ENCODE peak calls at places on chromosomes 16 and 17, in nine cellular contexts. G is thoracic aorta; L is uterus; O is psoas muscle; D is mammary epithelial cell; R is mucosa of descending colon; Z is BE2C; Q is CD8-positive, alpha-beta T cell; E is esophagus squamous epithelium. Y is an unnamed sample.

GRCh38 chr16:56732366-56732765 is 2.4 kb downstream of the NUP93 start:
- DNase-seq in G (no peak), L (no peak), O (no peak), D (no peak), R (no peak), Z (no peak), Q (no peak), E (no peak), Y (no peak)

GRCh38 chr16:58306327-58306726 is 11.5 kb upstream of the PRSS54 start:
- DNase-seq in G (no peak), L (no peak), O (no peak), D (peak), R (no peak), Z (peak), Q (peak), E (no peak), Y (no peak)

GRCh38 chr16:30902070-30902972 is 5.9 kb downstream of the CTF1 start:
- DNase-seq in G (no peak), L (no peak), O (peak), D (peak), R (peak), Z (peak), Q (peak), E (no peak), Y (no peak)

GRCh38 chr16:69223882-69224281 is 36.9 kb downstream of the SNTB2 start:
- DNase-seq in G (no peak), L (no peak), O (no peak), D (peak), R (no peak), Z (no peak), Q (no peak), E (no peak), Y (no peak)

GRCh38 chr16:47204736-47205499 is 61.2 kb upstream of the NETO2 start:
- DNase-seq in G (no peak), L (no peak), O (no peak), D (no peak), R (no peak), Z (no peak), Q (no peak), E (no peak), Y (no peak)

GRCh38 chr17:47218896-47219430 is 9.8 kb downstream of the MYL4 start:
- DNase-seq in G (no peak), L (no peak), O (no peak), D (no peak), R (no peak), Z (peak), Q (no peak), E (no peak), Y (no peak)

GRCh38 chr16:843771-844170 is 43.2 kb upstream of the GNG13 start:
- DNase-seq in G (no peak), L (no peak), O (no peak), D (no peak), R (peak), Z (no peak), Q (no peak), E (no peak), Y (no peak)

GRCh38 chr17:70375813-70376448 is 206.6 kb downstream of the KCNJ2 start:
- DNase-seq in G (no peak), L (no peak), O (no peak), D (no peak), R (no peak), Z (no peak), Q (no peak), E (no peak), Y (no peak)

GRCh38 chr17:1597861-1598342 is 30.7 kb downstream of the SLC43A2 start:
- DNase-seq in G (no peak), L (no peak), O (no peak), D (peak), R (no peak), Z (no peak), Q (no peak), E (no peak), Y (no peak)

GRCh38 chr16:56382901-56383355 is 42.4 kb downstream of the AMFR start:
- DNase-seq in G (no peak), L (no peak), O (no peak), D (peak), R (no peak), Z (no peak), Q (no peak), E (no peak), Y (no peak)

GRCh38 chr17:17175917-17176316 is 30.2 kb downstream of the PLD6 start:
- DNase-seq in G (no peak), L (no peak), O (no peak), D (no peak), R (no peak), Z (no peak), Q (no peak), E (no peak), Y (no peak)

GRCh38 chr16:57185446-57185944 is 344 bp downstream of the PSME3IP1 start:
- DNase-seq in G (peak), L (peak), O (peak), D (peak), R (peak), Z (peak), Q (no peak), E (no peak), Y (peak)

GRCh38 chr16:27405546-27406451 is 3.8 kb downstream of the IL21R start:
- DNase-seq in G (no peak), L (no peak), O (no peak), D (no peak), R (no peak), Z (no peak), Q (no peak), E (no peak), Y (peak)

GRCh38 chr17:30388321-30389179 is 9.8 kb downstream of the CPD start:
- DNase-seq in G (no peak), L (no peak), O (no peak), D (no peak), R (no peak), Z (peak), Q (no peak), E (no peak), Y (no peak)

GRCh38 chr17:79070266-79070880 is 4.3 kb upstream of the ENGASE start:
- DNase-seq in G (no peak), L (no peak), O (no peak), D (no peak), R (peak), Z (no peak), Q (no peak), E (no peak), Y (no peak)

GRCh38 chr16:74871608-74872007 is 97.0 kb upstream of the FA2H start:
- DNase-seq in G (no peak), L (no peak), O (no peak), D (no peak), R (no peak), Z (no peak), Q (no peak), E (no peak), Y (no peak)

GRCh38 chr17:199806-200603 is 18.6 kb upstream of the DOC2B start:
- DNase-seq in G (no peak), L (peak), O (no peak), D (peak), R (no peak), Z (no peak), Q (no peak), E (no peak), Y (no peak)

GRCh38 chr17:35171834-35172233 is 22.4 kb downstream of the SLC35G3 start:
- DNase-seq in G (no peak), L (no peak), O (no peak), D (peak), R (no peak), Z (no peak), Q (no peak), E (no peak), Y (no peak)

GRCh38 chr16:12341423-12341822 is 364.9 kb downstream of the SNX29 start:
- DNase-seq in G (no peak), L (no peak), O (no peak), D (peak), R (no peak), Z (no peak), Q (no peak), E (no peak), Y (no peak)

GRCh38 chr17:81328489-81328888 is 33.4 kb upstream of the SLC38A10 start:
- DNase-seq in G (no peak), L (no peak), O (peak), D (no peak), R (no peak), Z (no peak), Q (no peak), E (no peak), Y (no peak)

GRCh38 chr17:19728114-19728495 is 11.7 kb upstream of the SLC47A2 start:
- DNase-seq in G (peak), L (peak), O (peak), D (peak), R (peak), Z (peak), Q (no peak), E (no peak), Y (peak)

GRCh38 chr16:28502290-28502689 is 4.3 kb downstream of the IL27 start:
- DNase-seq in G (no peak), L (no peak), O (no peak), D (no peak), R (no peak), Z (no peak), Q (no peak), E (no peak), Y (no peak)

GRCh38 chr16:89404561-89404960 is 85.8 kb downstream of the ANKRD11 start:
- DNase-seq in G (no peak), L (no peak), O (no peak), D (peak), R (no peak), Z (no peak), Q (no peak), E (no peak), Y (no peak)

GRCh38 chr17:39665642-39666221 is 583 bp downstream of the TCAP start:
- DNase-seq in G (no peak), L (no peak), O (peak), D (no peak), R (peak), Z (peak), Q (no peak), E (no peak), Y (no peak)

GRCh38 chr17:2053380-2054261 is 1.3 kb upstream of the HIC1 start:
- DNase-seq in G (no peak), L (peak), O (peak), D (peak), R (peak), Z (peak), Q (peak), E (no peak), Y (no peak)

GRCh38 chr17:63222655-63223054 is 223.5 kb downstream of the CYB561 start:
- DNase-seq in G (no peak), L (no peak), O (no peak), D (peak), R (no peak), Z (peak), Q (no peak), E (no peak), Y (no peak)

GRCh38 chr17:80761421-80761871 is 216.8 kb downstream of the RPTOR start:
- DNase-seq in G (no peak), L (no peak), O (no peak), D (peak), R (no peak), Z (no peak), Q (peak), E (no peak), Y (no peak)

GRCh38 chr17:76176701-76177574 is 35.9 kb upstream of the FOXJ1 start:
- DNase-seq in G (no peak), L (no peak), O (no peak), D (no peak), R (no peak), Z (no peak), Q (no peak), E (no peak), Y (no peak)

GRCh38 chr16:77359065-77359502 is 75.8 kb downstream of the ADAMTS18 start:
- DNase-seq in G (no peak), L (no peak), O (no peak), D (peak), R (no peak), Z (no peak), Q (no peak), E (no peak), Y (no peak)

GRCh38 chr16:58001781-58002410 is 689 bp downstream of the USB1 start:
- DNase-seq in G (no peak), L (no peak), O (no peak), D (peak), R (no peak), Z (no peak), Q (no peak), E (no peak), Y (no peak)

GRCh38 chr17:40458001-40458791 is 14.9 kb downstream of the IGFBP4 start:
- DNase-seq in G (no peak), L (peak), O (no peak), D (no peak), R (no peak), Z (peak), Q (no peak), E (no peak), Y (no peak)

GRCh38 chr17:73285916-73286862 is 24.5 kb upstream of the CPSF4L start:
- DNase-seq in G (no peak), L (no peak), O (no peak), D (no peak), R (no peak), Z (no peak), Q (no peak), E (no peak), Y (no peak)

GRCh38 chr17:41523787-41524186 is 4.3 kb downstream of the KRT19 start:
- DNase-seq in G (no peak), L (no peak), O (no peak), D (no peak), R (no peak), Z (peak), Q (no peak), E (no peak), Y (no peak)

GRCh38 chr16:30942421-30942796 is 6.5 kb upstream of the ORAI3 start:
- DNase-seq in G (no peak), L (no peak), O (no peak), D (no peak), R (no peak), Z (no peak), Q (no peak), E (no peak), Y (no peak)

GRCh38 chr16:2250652-2251280 is 621 bp downstream of the ECI1 start:
- DNase-seq in G (no peak), L (no peak), O (no peak), D (peak), R (peak), Z (no peak), Q (peak), E (no peak), Y (no peak)

GRCh38 chr17:77318491-77319210 is 177.9 kb downstream of the SEC14L1 start:
- DNase-seq in G (no peak), L (no peak), O (no peak), D (peak), R (peak), Z (no peak), Q (no peak), E (no peak), Y (no peak)

GRCh38 chr17:75412455-75413317 is 7.2 kb upstream of the GRB2 start:
- DNase-seq in G (no peak), L (peak), O (peak), D (peak), R (no peak), Z (peak), Q (peak), E (no peak), Y (peak)

GRCh38 chr17:41500131-41500911 is 5.1 kb downstream of the KRT13 start:
- DNase-seq in G (no peak), L (no peak), O (no peak), D (peak), R (no peak), Z (no peak), Q (no peak), E (no peak), Y (no peak)

GRCh38 chr17:27593232-27593856 is 37.6 kb upstream of the LGALS9 start:
- DNase-seq in G (no peak), L (no peak), O (no peak), D (no peak), R (peak), Z (no peak), Q (no peak), E (no peak), Y (no peak)
- TF ChIP-seq CTCF in G (no peak), L (no peak), O (peak), D (no peak), R (no peak), Z (no peak), Q (no peak), E (no peak), Y (no peak)

GRCh38 chr17:57905875-57906455 is 49.2 kb downstream of the CUEDC1 start:
- DNase-seq in G (no peak), L (no peak), O (no peak), D (no peak), R (no peak), Z (no peak), Q (no peak), E (no peak), Y (no peak)
- H3K4me3 ChIP-seq in G (no peak), L (no peak), O (no peak), D (no peak), R (no peak), Z (no peak), Q (no peak), E (no peak), Y (no peak)

GRCh38 chr16:66717112-66717675 is 20.7 kb upstream of the CMTM4 start:
- DNase-seq in G (no peak), L (no peak), O (peak), D (no peak), R (no peak), Z (peak), Q (no peak), E (no peak), Y (no peak)
- TF ChIP-seq CTCF in G (no peak), L (no peak), O (peak), D (peak), R (no peak), Z (peak), Q (no peak), E (peak), Y (no peak)

GRCh38 chr17:56604691-56605090 is 11.2 kb downstream of the NOG start:
- DNase-seq in G (no peak), L (no peak), O (no peak), D (no peak), R (no peak), Z (no peak), Q (no peak), E (no peak), Y (no peak)

GRCh38 chr17:56600246-56600645 is 6.7 kb downstream of the NOG start:
- DNase-seq in G (no peak), L (no peak), O (no peak), D (no peak), R (no peak), Z (no peak), Q (no peak), E (no peak), Y (no peak)

GRCh38 chr17:56601613-56602012 is 8.1 kb downstream of the NOG start:
- DNase-seq in G (no peak), L (no peak), O (no peak), D (no peak), R (no peak), Z (no peak), Q (no peak), E (no peak), Y (no peak)

GRCh38 chr17:56603486-56604238 is 10.2 kb downstream of the NOG start:
- DNase-seq in G (no peak), L (no peak), O (no peak), D (no peak), R (no peak), Z (no peak), Q (no peak), E (no peak), Y (no peak)

GRCh38 chr17:56602292-56603130 is 9.0 kb downstream of the NOG start:
- DNase-seq in G (no peak), L (no peak), O (no peak), D (no peak), R (no peak), Z (no peak), Q (no peak), E (no peak), Y (no peak)
- H3K4me3 ChIP-seq in G (no peak), L (no peak), O (no peak), D (no peak), R (no peak), Z (no peak), Q (peak), E (no peak), Y (no peak)